ENCODE peak calls at places on chromosomes 4 and X, in four cellular contexts. I, H, B and G are unnamed samples.

GRCh38 chr4:88457307-88458090 is 580 bp downstream of the HERC5 start:
- DNase-seq in I (peak; percentile 86), H (peak; percentile 42), B (no peak), G (no peak)

GRCh38 chrX:119783026-119783425 is 8.4 kb downstream of the RPL39 start:
- DNase-seq in I (no peak), H (no peak), B (no peak), G (no peak)

GRCh38 chr4:25448379-25449109 is 71.5 kb downstream of the ANAPC4 start:
- DNase-seq in I (no peak), H (no peak), B (no peak), G (no peak)

GRCh38 chr4:81715335-81715734 is 243.6 kb upstream of the RASGEF1B start:
- DNase-seq in I (peak; percentile 71), H (no peak), B (no peak), G (no peak)

GRCh38 chr4:126715067-126715466 is 917.7 kb upstream of the INTU start:
- DNase-seq in I (no peak), H (no peak), B (no peak), G (no peak)

GRCh38 chr4:159455675-159456235 is 352.9 kb downstream of the RAPGEF2 start:
- DNase-seq in I (peak; percentile 70), H (no peak), B (peak; percentile 51), G (peak; percentile 34)

GRCh38 chr4:114562176-114562904 is 36.3 kb upstream of the UGT8 start:
- DNase-seq in I (peak; percentile 45), H (no peak), B (no peak), G (no peak)

GRCh38 chr4:145960012-145960411 is 21.4 kb upstream of the ZNF827 start:
- DNase-seq in I (no peak), H (no peak), B (no peak), G (no peak)

GRCh38 chrX:68647156-68647957 is at the start of gene STARD8:
- DNase-seq in I (peak; percentile 86), H (peak; percentile 21), B (peak; percentile 72), G (no peak)

GRCh38 chr4:75490155-75490554 is 24.0 kb downstream of the RCHY1 start:
- DNase-seq in I (no peak), H (no peak), B (peak; percentile 31), G (no peak)

GRCh38 chr4:101806914-101807313 is 16.4 kb downstream of the BANK1 start:
- DNase-seq in I (no peak), H (no peak), B (peak; percentile 5), G (peak; percentile 48)

GRCh38 chr4:122992111-122992510 is 69.7 kb upstream of the NUDT6 start:
- DNase-seq in I (no peak), H (no peak), B (no peak), G (no peak)

GRCh38 chrX:52923781-52924241 is 26.7 kb downstream of the FAM156B start:
- DNase-seq in I (peak; percentile 33), H (peak; percentile 15), B (peak; percentile 38), G (peak; percentile 10)

GRCh38 chrX:9456250-9457074 is 8.4 kb upstream of the TBL1X start:
- DNase-seq in I (no peak), H (no peak), B (no peak), G (no peak)

GRCh38 chrX:134600714-134601113 is 57.6 kb downstream of the PLAC1 start:
- DNase-seq in I (no peak), H (no peak), B (no peak), G (no peak)

GRCh38 chrX:19512961-19513360 is 2.3 kb downstream of the MAP3K15 start:
- DNase-seq in I (no peak), H (no peak), B (no peak), G (peak; percentile 5)

GRCh38 chr4:148089624-148090023 is 352.6 kb downstream of the NR3C2 start:
- DNase-seq in I (no peak), H (no peak), B (no peak), G (no peak)

GRCh38 chr4:17475481-17475880 is 36.4 kb downstream of the QDPR start:
- DNase-seq in I (no peak), H (no peak), B (no peak), G (no peak)

GRCh38 chr4:146520894-146521542 is 722 bp downstream of the SLC10A7 start:
- DNase-seq in I (no peak), H (peak; percentile 8), B (peak; percentile 6), G (peak; percentile 48)

GRCh38 chrX:47176101-47176740 is 17.4 kb upstream of the UBA1 start:
- DNase-seq in I (peak; percentile 23), H (no peak), B (no peak), G (no peak)

GRCh38 chr4:6222761-6223292 is 22.5 kb upstream of the JAKMIP1 start:
- DNase-seq in I (peak; percentile 94), H (no peak), B (no peak), G (no peak)

GRCh38 chrX:39822133-39822748 is 275.5 kb downstream of the BCOR start:
- DNase-seq in I (peak; percentile 69), H (no peak), B (no peak), G (no peak)

GRCh38 chr4:155007660-155008176 is 200.7 kb upstream of the NPY2R start:
- DNase-seq in I (no peak), H (no peak), B (no peak), G (no peak)

GRCh38 chr4:973431-974397 is at the start of gene DGKQ:
- DNase-seq in I (peak; percentile 94), H (peak; percentile 89), B (peak; percentile 74), G (peak; percentile 100)

GRCh38 chr4:56049428-56050212 is 100.9 kb downstream of the CEP135 start:
- DNase-seq in I (peak; percentile 89), H (peak; percentile 9), B (peak; percentile 17), G (peak; percentile 50)

GRCh38 chr4:572594-572993 is 3.5 kb downstream of the TMEM271 start:
- DNase-seq in I (no peak), H (no peak), B (no peak), G (no peak)

DNA sequence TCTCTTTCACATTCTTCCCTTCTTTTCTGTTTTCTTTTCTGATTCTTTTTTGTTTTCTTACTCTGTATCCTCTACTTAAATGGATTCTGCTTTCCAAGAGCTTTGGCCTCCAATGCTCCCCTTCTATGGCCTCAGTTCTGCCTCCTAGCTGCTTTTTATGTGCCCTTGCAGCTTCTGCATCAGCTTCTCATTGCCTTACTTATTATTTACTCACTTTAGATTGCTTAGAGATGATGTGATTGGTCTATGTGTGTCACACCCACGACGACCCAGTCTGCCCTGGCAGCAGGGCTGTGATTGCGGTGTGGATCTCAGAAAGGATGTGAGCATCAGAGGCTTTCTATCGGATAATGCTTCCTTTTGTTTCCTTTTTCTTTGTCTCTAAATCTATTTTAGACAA is 71.8 kb upstream of the SMARCA5 start:
- DNase-seq in I (no peak), H (no peak), B (peak; percentile 0), G (no peak)
- TF ChIP-seq CTCF in I (no peak), H (no peak), B (no peak), G (no peak)

DNA sequence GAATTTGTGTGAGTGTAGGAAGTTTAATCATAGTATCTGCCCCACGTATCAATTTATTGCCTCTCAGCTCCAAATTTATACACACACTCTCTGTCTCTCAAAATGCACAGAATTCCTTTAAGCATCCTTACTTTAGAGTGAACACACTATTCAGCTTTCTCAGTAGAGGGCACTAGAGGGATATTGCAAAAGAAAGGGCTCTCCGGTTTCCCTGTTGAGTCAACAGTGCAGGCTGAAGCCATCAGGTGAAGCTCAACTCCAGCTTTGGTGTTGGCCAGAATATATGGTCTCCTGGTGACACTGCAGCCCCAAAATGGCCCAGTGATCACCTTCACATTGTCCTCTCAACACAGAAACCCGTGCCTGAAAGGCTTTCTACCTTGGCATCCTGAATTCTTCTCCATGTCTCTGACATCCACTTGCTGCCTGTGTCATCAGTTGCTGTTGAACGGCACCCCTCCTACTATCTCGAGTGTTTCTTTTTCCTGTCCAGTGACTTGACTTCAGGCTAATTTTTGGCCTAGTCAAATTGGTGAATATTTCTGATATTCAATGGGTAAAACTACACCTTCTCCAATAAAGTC is 670.5 kb downstream of the GABRG1 start:
- DNase-seq in I (peak; percentile 58), H (no peak), B (peak; percentile 9), G (peak; percentile 36)
- TF ChIP-seq CTCF in I (peak; percentile 84), H (peak; percentile 21), B (no peak), G (no peak)

GRCh38 chr4:7650606-7651400 is 216.1 kb upstream of the PSAPL1 start:
- DNase-seq in I (peak; percentile 92), H (no peak), B (no peak), G (no peak)
- TF ChIP-seq CTCF in I (peak; percentile 60), H (no peak), B (no peak), G (no peak)

DNA sequence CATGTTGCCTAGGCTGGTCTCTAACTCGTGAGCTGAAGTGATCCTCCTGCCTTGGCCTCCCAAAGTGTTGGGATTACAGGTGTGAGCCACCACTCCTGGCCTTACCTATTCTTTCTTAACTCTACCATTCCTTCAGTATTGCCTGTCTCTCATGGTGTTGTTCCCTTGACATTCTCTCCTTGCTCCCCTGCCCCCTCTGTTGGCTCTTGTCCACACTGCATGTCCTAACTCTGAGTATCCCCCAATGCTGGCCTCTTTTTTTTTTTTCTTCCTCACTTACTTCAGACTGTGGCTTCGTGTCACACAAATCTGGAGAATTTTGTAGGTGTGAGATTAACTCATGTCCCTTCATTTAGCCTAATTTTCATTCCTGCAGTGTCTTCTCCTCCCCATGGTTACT is 22.9 kb upstream of the FRMPD4 start:
- DNase-seq in I (peak; percentile 84), H (no peak), B (peak; percentile 17), G (no peak)
- TF ChIP-seq CTCF in I (peak; percentile 75), H (no peak), B (no peak), G (no peak)

GRCh38 chrX:2652106-2652505 is 39.0 kb upstream of the CD99 start:
- DNase-seq in I (peak; percentile 61), H (no peak), B (peak; percentile 13), G (no peak)

GRCh38 chrX:2650865-2651264 is 40.2 kb upstream of the CD99 start:
- DNase-seq in I (no peak), H (no peak), B (no peak), G (no peak)

GRCh38 chrX:2650037-2650436 is 41.1 kb upstream of the CD99 start:
- DNase-seq in I (no peak), H (no peak), B (no peak), G (no peak)

GRCh38 chrX:2645563-2645962 is 45.5 kb upstream of the CD99 start:
- DNase-seq in I (peak; percentile 21), H (no peak), B (no peak), G (no peak)

GRCh38 chrX:2647627-2648026 is 43.5 kb upstream of the CD99 start:
- DNase-seq in I (no peak), H (no peak), B (no peak), G (no peak)
- TF ChIP-seq CTCF in I (no peak), H (no peak), B (no peak), G (no peak)

GRCh38 chr4:166501941-166502382 is 628.9 kb downstream of the TLL1 start:
- DNase-seq in I (peak; percentile 88), H (no peak), B (peak; percentile 52), G (peak; percentile 19)
- TF ChIP-seq CTCF in I (peak; percentile 89), H (no peak), B (peak; percentile 29), G (peak; percentile 48)

DNA sequence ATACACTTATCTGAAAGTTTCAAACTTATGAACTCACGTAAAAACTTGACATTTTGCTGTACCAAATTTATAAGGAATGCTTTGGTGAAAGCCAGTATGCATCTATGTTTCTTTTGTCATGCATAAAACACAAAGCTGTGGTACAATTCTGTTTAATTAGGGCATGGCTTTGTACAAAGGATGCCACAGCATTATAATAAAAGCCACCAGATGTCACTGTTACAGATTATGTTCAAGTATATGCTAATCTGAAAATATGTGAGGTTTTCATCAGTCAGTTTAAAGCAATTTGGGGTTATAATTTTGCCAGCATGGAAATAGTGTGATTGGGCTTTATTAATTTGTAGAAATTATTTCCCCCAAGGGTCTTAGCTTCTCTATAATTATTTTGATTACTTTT is 69.0 kb downstream of the ATOH1 start:
- DNase-seq in I (no peak), H (no peak), B (peak; percentile 7), G (peak; percentile 12)
- TF ChIP-seq CTCF in I (peak; percentile 58), H (peak; percentile 11), B (peak; percentile 29), G (no peak)

GRCh38 chrX:42289492-42290385 is 366.4 kb upstream of the CASK start:
- DNase-seq in I (no peak), H (no peak), B (no peak), G (no peak)

GRCh38 chrX:42290608-42291007 is 367.3 kb upstream of the CASK start:
- DNase-seq in I (peak; percentile 50), H (no peak), B (peak; percentile 21), G (no peak)
- TF ChIP-seq CTCF in I (peak; percentile 69), H (no peak), B (no peak), G (no peak)